ENCODE peak calls at places on chromosomes 2 and 18, in six cellular contexts. T is prostate gland, R is astrocyte, M is endodermal cell, H is ovary, K is HCT116. W is an unnamed sample.

GRCh38 chr2:46493971-46494250 is 14.5 kb downstream of the TMEM247 start:
- DNase-seq in R (no peak), M (no peak), T (no peak), H (no peak), K (no peak), W (no peak)

GRCh38 chr18:79521806-79522205 is 126.1 kb downstream of the NFATC1 start:
- DNase-seq in K (no peak), H (no peak), R (no peak), M (peak; percentile 14), T (no peak), W (peak; percentile 37)

GRCh38 chr2:1099418-1099817 is 148.8 kb downstream of the SNTG2 start:
- DNase-seq in T (no peak), M (no peak), H (no peak), R (no peak), K (no peak), W (no peak)

GRCh38 chr2:170455617-170456426 is 259.3 kb upstream of the SP5 start:
- DNase-seq in H (no peak), M (no peak), R (no peak), T (peak; percentile 17), K (no peak), W (no peak)

GRCh38 chr2:227411320-227411989 is 23.7 kb upstream of the SCYGR1 start:
- DNase-seq in R (peak; percentile 88), T (no peak), H (no peak), M (no peak), K (no peak), W (no peak)

GRCh38 chr2:170937980-170938379 is 8.9 kb downstream of the GORASP2 start:
- DNase-seq in K (no peak), R (no peak), T (no peak), H (no peak), M (no peak), W (no peak)

GRCh38 chr18:47184419-47185050 is 8.4 kb upstream of the IER3IP1 start:
- DNase-seq in K (peak; percentile 27), R (peak; percentile 37), T (no peak), M (no peak), H (no peak), W (peak; percentile 65)

GRCh38 chr2:23569761-23570383 is 184.9 kb downstream of the KLHL29 start:
- DNase-seq in R (no peak), M (no peak), T (no peak), H (no peak), K (no peak), W (no peak)

GRCh38 chr2:17441055-17441771 is 77.0 kb downstream of the RAD51AP2 start:
- DNase-seq in T (no peak), M (peak; percentile 80), H (no peak), K (no peak), R (peak; percentile 38), W (no peak)

GRCh38 chr2:134823832-134824231 is 14.6 kb upstream of the ACMSD start:
- DNase-seq in H (no peak), K (no peak), R (no peak), M (no peak), T (no peak), W (no peak)

GRCh38 chr2:44470151-44470550 is 108.4 kb downstream of the CAMKMT start:
- DNase-seq in M (peak; percentile 45), H (no peak), R (no peak), T (no peak), K (no peak), W (no peak)

GRCh38 chr2:204665244-204665643 is 120.0 kb downstream of the PARD3B start:
- DNase-seq in H (no peak), T (no peak), M (no peak), R (peak; percentile 89), K (no peak), W (no peak)

GRCh38 chr18:79197531-79197930 is 128.3 kb downstream of the ATP9B start:
- DNase-seq in K (no peak), M (no peak), H (no peak), T (no peak), R (no peak), W (no peak)

DNA sequence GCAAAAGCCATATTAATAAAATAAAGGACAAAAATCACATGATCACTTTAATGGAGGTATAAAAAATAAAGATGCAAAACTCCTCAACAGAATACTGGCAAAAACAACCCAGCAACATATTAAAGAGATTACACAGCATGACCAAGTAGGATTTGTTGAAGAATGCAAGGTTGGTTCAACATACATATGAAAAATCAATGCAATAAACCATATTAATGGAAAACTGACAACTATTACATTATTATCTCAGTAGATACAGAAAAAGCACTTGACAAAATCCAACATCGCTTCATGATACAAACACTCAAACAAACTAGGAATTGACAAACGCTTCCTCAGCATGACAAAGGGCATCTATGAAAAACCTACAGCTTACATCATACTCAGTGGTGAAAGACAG is 76.7 kb downstream of the CRACDL start:
- DNase-seq in M (no peak), R (no peak), K (no peak), H (no peak), T (no peak), W (no peak)
- H3K27ac ChIP-seq in M (no peak overlapping the region), R (no peak overlapping the region), K (no peak overlapping the region), H (no peak overlapping the region), T (no peak overlapping the region), W (no peak overlapping the region)

DNA sequence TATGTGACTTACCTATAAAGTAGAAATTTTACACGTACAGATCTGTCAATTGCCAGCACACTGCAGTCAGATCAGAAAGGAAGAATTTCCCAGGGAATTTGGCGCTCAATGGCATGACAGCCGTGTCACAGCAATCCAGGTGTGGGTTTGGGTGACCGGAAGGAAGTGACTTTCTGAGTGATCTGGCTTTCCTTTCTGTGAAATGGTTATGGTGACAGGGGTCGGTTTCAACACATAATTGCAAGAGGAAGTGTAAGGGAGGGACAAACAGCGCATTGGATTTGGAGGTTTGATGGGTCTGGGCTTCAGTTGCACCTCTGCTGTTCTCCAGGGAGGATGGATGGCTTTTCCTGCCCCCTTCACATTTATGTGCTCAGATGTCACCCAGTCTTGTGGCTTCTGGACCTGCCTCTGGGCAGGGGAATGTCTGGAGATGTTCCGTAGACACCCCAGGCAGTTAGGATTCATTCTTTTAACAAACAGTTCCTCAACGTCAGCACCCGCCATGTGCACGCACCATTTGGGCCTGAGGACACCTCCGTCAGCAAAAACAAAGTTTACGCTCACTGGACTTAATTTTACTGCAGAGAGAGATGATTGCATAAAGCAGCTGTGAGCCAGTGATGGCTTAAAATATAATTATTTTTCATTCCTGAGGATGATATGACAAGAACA is 37.1 kb downstream of the MBP start:
- DNase-seq in M (no peak), H (peak; percentile 62), K (no peak), T (no peak), R (no peak), W (peak; percentile 83)
- H3K4me1 ChIP-seq in M (no peaks in the 10 kb centered on the region), H (peaks cover 7% of the 10 kb centered on the region), K (peaks cover 20% of the 10 kb centered on the region), T (no peaks in the 10 kb centered on the region), R (peaks cover 9% of the 10 kb centered on the region), W (peaks cover 41% of the 10 kb centered on the region)

DNA sequence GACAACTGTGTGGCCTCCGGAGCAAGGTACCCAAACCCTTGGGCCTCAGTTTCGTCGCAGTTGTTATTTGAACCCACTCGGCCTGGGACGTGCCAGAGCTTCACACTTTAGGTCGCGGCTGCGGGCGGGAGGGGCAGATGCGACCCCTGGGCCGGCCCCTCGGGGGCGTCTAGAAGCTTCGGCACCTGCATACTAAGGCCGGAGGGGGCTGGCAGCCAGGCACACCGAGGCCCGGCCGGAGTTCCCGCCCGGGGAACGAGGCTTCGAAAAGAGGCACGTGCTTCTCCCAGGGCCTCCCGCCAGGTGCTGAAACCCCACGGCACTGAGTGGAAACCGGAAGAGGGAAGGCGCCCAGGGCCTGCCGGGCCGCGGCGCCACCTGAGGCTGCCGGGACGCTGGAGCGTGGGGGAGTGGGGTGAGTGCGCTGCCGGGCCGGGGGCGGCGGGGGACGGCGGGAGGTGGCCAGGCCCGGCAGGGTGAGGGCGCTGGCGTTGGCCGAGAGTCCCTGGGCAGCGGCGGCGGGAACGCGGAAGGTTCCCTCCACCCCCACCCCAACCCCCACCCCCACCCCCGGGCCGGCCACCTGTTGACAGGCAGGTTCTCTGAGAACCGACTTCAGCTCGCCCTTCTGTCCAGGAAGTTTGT is 8.9 kb downstream of the OTX1 start:
- DNase-seq in M (peak; percentile 75), T (no peak), R (no peak), H (peak; percentile 28), K (no peak), W (peak; percentile 53)
- H3K27me3 ChIP-seq in M (peaks cover 86% of the 10 kb centered on the region), T (peaks cover 48% of the 10 kb centered on the region), R (peaks cover 71% of the 10 kb centered on the region), H (peaks cover 5% of the 10 kb centered on the region), K (no peaks in the 10 kb centered on the region), W (peaks cover 94% of the 10 kb centered on the region)

DNA sequence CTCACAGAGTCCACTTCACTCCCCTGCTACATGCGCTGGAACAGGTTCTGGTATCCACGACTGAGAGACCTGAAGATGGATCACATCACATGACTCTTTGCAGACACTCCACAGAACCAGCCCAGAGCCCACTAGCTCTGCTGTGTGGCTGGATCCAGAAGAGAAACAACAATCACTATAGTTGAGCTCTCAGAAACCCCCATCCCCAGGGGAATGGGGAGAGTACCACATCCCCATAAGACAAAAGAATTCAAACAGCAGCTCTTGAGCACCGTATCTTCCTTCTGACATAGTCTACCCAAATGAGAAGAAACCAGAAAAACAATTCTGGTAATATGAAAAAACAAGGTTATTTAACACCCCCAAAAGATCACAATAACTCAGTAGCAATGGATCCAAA is 76.4 kb downstream of the ZSWIM2 start:
- DNase-seq in K (no peak), T (no peak), H (no peak), M (no peak), R (no peak), W (no peak)
- H3K27ac ChIP-seq in K (no peak overlapping the region), T (no peak overlapping the region), H (no peak overlapping the region), M (no peak overlapping the region), R (no peak overlapping the region), W (no peak overlapping the region)

GRCh38 chr2:75560022-75560767 is 544 bp downstream of the EVA1A start:
- DNase-seq in K (no peak), M (peak; percentile 85), T (peak; percentile 16), R (peak; percentile 33), H (peak; percentile 40), W (no peak)

GRCh38 chr2:75557474-75558131 is 3.1 kb downstream of the EVA1A start:
- DNase-seq in M (peak; percentile 7), K (no peak), R (no peak), H (no peak), T (no peak), W (no peak)

GRCh38 chr2:75559633-75560021 is 1.1 kb downstream of the EVA1A start:
- DNase-seq in K (no peak), T (no peak), H (no peak), R (peak; percentile 24), M (no peak), W (no peak)

GRCh38 chr2:75558132-75558530 is 2.6 kb downstream of the EVA1A start:
- DNase-seq in M (no peak), H (no peak), T (no peak), R (no peak), K (no peak), W (no peak)

GRCh38 chr2:75558786-75559428 is 1.8 kb downstream of the EVA1A start:
- DNase-seq in T (no peak), K (no peak), R (peak; percentile 30), M (no peak), H (no peak), W (no peak)
- H3K4me1 ChIP-seq in T (no peaks in the 10 kb centered on the region), K (peaks cover 6% of the 10 kb centered on the region), R (peaks cover 56% of the 10 kb centered on the region), M (no peaks in the 10 kb centered on the region), H (peaks cover 6% of the 10 kb centered on the region), W (peaks cover 14% of the 10 kb centered on the region)

GRCh38 chr2:118865106-118865505 is 17.7 kb upstream of the EN1 start:
- DNase-seq in M (peak; percentile 85), T (no peak), R (no peak), H (no peak), K (peak; percentile 45), W (no peak)
- H3K27me3 ChIP-seq in M (peaks cover 46% of the 10 kb centered on the region), T (no peaks in the 10 kb centered on the region), R (peaks cover 16% of the 10 kb centered on the region), H (no peaks in the 10 kb centered on the region), K (no peaks in the 10 kb centered on the region), W (no peaks in the 10 kb centered on the region)

DNA sequence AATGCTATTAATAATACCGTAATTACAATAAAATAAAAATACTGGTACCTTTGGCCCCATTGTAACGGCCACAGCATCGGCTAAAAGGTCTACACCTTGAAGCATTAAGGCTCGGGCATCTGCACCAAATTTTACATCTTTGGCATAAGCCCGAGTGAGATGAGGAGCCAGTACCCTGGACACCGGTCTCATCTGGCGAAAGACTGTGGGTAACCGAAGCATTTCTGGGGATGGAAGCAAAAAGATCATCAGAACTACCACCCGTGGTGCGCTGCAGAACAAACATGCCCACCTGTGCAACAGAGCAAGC is 1.1 kb downstream of the HSPD1 start:
- DNase-seq in K (no peak), T (no peak), M (no peak), H (no peak), R (no peak), W (no peak)
- H3K27ac ChIP-seq in K (peak overlapping the region; percentile 98), T (peak overlapping the region; percentile 100), M (no peak overlapping the region), H (peak overlapping the region; percentile 96), R (peak overlapping the region; percentile 89), W (peak overlapping the region; percentile 96)

W was measured in sigmoid colon.